ENCODE peak calls at places on chromosomes 6 and 20, in four cellular contexts. R is breast epithelium, P is left lung, Y is A549. I is an unnamed sample.

GRCh38 chr6:158376650-158377081 is 64.4 kb downstream of the TULP4 start:
- DNase-seq in P (no peak), R (no peak), Y (no peak), I (no peak)

GRCh38 chr20:4067600-4068261 is 52.4 kb upstream of the RNF24 start:
- DNase-seq in P (no peak), Y (no peak), R (no peak), I (no peak)

GRCh38 chr6:43883698-43884659 is 114.0 kb downstream of the VEGFA start:
- DNase-seq in Y (no peak), R (no peak), P (no peak), I (no peak)

GRCh38 chr20:38369387-38369786 is 23.1 kb downstream of the LBP start:
- DNase-seq in Y (no peak), P (no peak), R (no peak), I (no peak)

GRCh38 chr6:26044140-26045045 is 42.8 kb upstream of the HFE start:
- DNase-seq in P (peak; percentile 51), Y (no peak), R (no peak), I (peak; percentile 32)

GRCh38 chr6:15626878-15627683 is 35.7 kb downstream of the DTNBP1 start:
- DNase-seq in R (no peak), Y (no peak), P (no peak), I (no peak)

GRCh38 chr6:111222341-111222740 is 135.0 kb downstream of the SLC16A10 start:
- DNase-seq in R (no peak), P (no peak), Y (no peak), I (no peak)

GRCh38 chr6:36914227-36914794 is 28.6 kb downstream of the C6orf89 start:
- DNase-seq in P (no peak), Y (peak; percentile 70), R (no peak), I (no peak)

GRCh38 chr6:13120483-13121482 is 207.6 kb downstream of the TBC1D7 start:
- DNase-seq in R (no peak), P (no peak), Y (no peak), I (no peak)

GRCh38 chr20:14761903-14762302 is 424.5 kb upstream of the FLRT3 start:
- DNase-seq in R (no peak), P (no peak), Y (no peak), I (no peak)

GRCh38 chr6:37482356-37483292 is 17.1 kb downstream of the CCDC167 start:
- DNase-seq in R (no peak), Y (no peak), P (no peak), I (no peak)

GRCh38 chr6:36504982-36505381 is 42.3 kb downstream of the STK38 start:
- DNase-seq in Y (no peak), R (no peak), P (no peak), I (no peak)

GRCh38 chr6:106103728-106104109 is 17.6 kb downstream of the PRDM1 start:
- DNase-seq in P (no peak), Y (no peak), R (no peak), I (peak; percentile 25)

GRCh38 chr6:132669690-132670291 is 10.8 kb upstream of the TAAR1 start:
- DNase-seq in Y (peak; percentile 15), P (no peak), R (no peak), I (no peak)

GRCh38 chr6:110615723-110616122 is 139.3 kb upstream of the SLC22A16 start:
- DNase-seq in R (no peak), P (no peak), Y (no peak), I (no peak)

GRCh38 chr6:37938909-37939308 is 119.4 kb downstream of the ZFAND3 start:
- DNase-seq in Y (no peak), R (no peak), P (no peak), I (no peak)

GRCh38 chr6:152273638-152274037 is 363.5 kb downstream of the SYNE1 start:
- DNase-seq in R (no peak), P (no peak), Y (no peak), I (no peak)

GRCh38 chr6:137233561-137234504 is 14.6 kb upstream of the IFNGR1 start:
- DNase-seq in Y (peak; percentile 49), P (no peak), R (no peak), I (no peak)

GRCh38 chr6:19757036-19757435 is 80.1 kb upstream of the ID4 start:
- DNase-seq in Y (no peak), P (no peak), R (no peak), I (no peak)

GRCh38 chr6:158939255-158940170 is 60.5 kb downstream of the RSPH3 start:
- DNase-seq in Y (no peak), P (no peak), R (no peak), I (no peak)

GRCh38 chr6:82646231-82646615 is 282.6 kb downstream of the TPBG start:
- DNase-seq in P (no peak), Y (no peak), R (no peak), I (no peak)

GRCh38 chr6:115768469-115768868 is 292.2 kb downstream of the FRK start:
- DNase-seq in P (no peak), R (no peak), Y (no peak), I (no peak)

GRCh38 chr20:5657190-5657872 is 92.9 kb upstream of the SHLD1 start:
- DNase-seq in Y (peak; percentile 74), P (peak; percentile 52), R (no peak), I (no peak)

GRCh38 chr6:117627533-117627932 is 25.2 kb upstream of the GOPC start:
- DNase-seq in P (no peak), Y (no peak), R (no peak), I (no peak)
- H3K9me3 ChIP-seq in P (no peaks in the 10 kb centered on the region), Y (peaks cover 17% of the 10 kb centered on the region), R (no peaks in the 10 kb centered on the region), I (peaks cover 3% of the 10 kb centered on the region)

GRCh38 chr6:95417856-95418255 is 159.5 kb upstream of the MANEA start:
- DNase-seq in P (no peak), R (no peak), Y (no peak), I (no peak)
- H3K9me3 ChIP-seq in P (no peaks in the 10 kb centered on the region), R (peaks cover 15% of the 10 kb centered on the region), Y (no peaks in the 10 kb centered on the region), I (no peaks in the 10 kb centered on the region)

GRCh38 chr20:46501961-46502360 is 11.4 kb downstream of the ZNF334 start:
- DNase-seq in P (no peak), R (no peak), Y (no peak), I (no peak)

GRCh38 chr20:46509523-46509922 is 3.8 kb downstream of the ZNF334 start:
- DNase-seq in R (no peak), Y (no peak), P (no peak), I (no peak)

GRCh38 chr20:46501337-46501942 is 11.9 kb downstream of the ZNF334 start:
- DNase-seq in P (no peak), Y (no peak), R (no peak), I (no peak)

GRCh38 chr20:46507760-46508407 is 5.5 kb downstream of the ZNF334 start:
- DNase-seq in P (no peak), R (no peak), Y (no peak), I (no peak)

DNA sequence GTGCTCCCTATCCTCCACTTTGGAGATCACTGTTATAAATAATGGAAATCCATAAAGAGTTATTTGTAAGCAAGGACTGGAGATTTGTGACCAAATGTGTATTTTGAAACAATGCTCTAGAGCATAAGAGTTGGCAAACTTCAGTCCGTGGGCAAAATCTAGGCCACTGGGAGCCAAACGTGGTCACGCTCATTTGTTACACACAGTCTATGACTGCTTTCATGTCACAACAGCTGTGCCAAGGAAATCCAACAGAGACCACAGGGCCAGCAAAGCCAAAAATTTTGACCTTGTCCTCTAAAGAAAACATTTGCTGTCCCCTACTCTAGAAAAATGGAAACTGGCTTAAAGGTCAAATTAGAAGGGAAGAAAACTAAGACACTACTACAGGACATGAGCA is 7.9 kb downstream of the ZNF334 start:
- DNase-seq in P (no peak), R (no peak), Y (no peak), I (no peak)
- H3K9me3 ChIP-seq in P (peaks cover 7% of the 10 kb centered on the region), R (peaks cover 17% of the 10 kb centered on the region), Y (peaks cover 41% of the 10 kb centered on the region), I (peaks cover 9% of the 10 kb centered on the region)

DNA sequence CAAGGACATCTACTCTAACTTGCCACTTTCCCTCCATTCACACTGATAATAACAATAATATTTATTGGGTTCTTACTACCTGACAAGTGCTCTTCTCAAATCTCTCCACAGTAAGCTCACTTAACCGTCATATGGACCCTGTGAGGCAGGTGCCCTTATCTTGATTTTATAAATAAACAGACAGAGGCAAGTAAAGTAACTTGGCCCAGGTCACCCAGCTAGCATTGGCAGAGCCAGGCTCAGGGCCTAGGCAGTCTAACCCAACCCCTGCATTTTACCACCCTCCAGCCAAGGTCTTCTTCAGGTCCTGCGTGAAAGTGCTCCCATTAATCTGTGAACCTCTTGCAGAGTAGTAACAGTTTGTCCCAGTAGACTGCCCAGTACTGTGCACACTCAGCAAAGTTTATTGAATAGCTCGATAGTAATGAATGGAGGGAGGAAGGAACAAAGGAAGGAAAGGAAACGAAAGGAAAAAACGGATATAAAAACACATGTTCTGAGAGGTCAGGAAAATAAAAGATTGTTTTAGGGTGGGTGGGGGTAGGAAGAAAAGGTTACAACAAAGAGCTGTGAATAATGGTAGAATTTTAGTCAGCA is 17.0 kb upstream of the STX11 start:
- DNase-seq in P (no peak), R (no peak), Y (no peak), I (no peak)
- H3K9me3 ChIP-seq in P (no peaks in the 10 kb centered on the region), R (no peaks in the 10 kb centered on the region), Y (no peaks in the 10 kb centered on the region), I (no peaks in the 10 kb centered on the region)

DNA sequence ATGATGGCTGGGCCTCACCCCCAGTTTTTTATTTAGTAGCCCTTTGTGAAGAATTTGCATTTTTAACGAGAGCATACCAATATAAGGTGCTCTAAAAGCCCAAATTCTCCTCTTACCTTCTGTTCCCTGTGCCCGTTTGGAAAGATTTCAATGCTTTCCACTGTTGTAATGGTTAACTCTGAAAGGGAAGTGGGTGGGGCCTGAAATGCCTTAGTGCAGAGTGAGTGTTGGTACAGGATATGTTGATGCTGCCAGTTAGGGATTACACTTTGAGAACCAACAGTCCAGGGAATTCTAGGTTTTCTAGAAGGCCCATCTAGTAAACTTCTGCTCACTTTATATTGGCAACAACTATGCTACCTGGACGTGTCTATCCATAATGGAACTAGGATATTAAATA is 562.7 kb upstream of the NRSN1 start:
- DNase-seq in R (no peak), Y (no peak), P (no peak), I (no peak)
- H3K9me3 ChIP-seq in R (no peaks in the 10 kb centered on the region), Y (no peaks in the 10 kb centered on the region), P (no peaks in the 10 kb centered on the region), I (no peaks in the 10 kb centered on the region)

I was measured in T-helper 17 cell.